ENCODE peak calls at places on chromosomes 5 and 9, in five cellular contexts. X is right lobe of liver, E is psoas muscle, Z is heart right ventricle, W is A673. I is an unnamed sample. For H3K4me1, the result is how much of the 10 kb centered on the place peaks cover.

GRCh38 chr5:170614071-170614490 is 110.3 kb downstream of the KCNIP1 start:
- DNase-seq in Z (peak), W (peak), E (no peak), X (no peak), I (no peak)

GRCh38 chr9:127557466-127557869 is 54.6 kb upstream of the STXBP1 start:
- DNase-seq in X (no peak), E (no peak), W (peak), Z (no peak), I (peak)

GRCh38 chr5:127846884-127847283 is 143.7 kb downstream of the CCDC192 start:
- DNase-seq in X (no peak), E (no peak), Z (no peak), W (no peak), I (no peak)

GRCh38 chr9:114339130-114339908 is 9.7 kb downstream of the ORM2 start:
- DNase-seq in Z (no peak), X (no peak), W (peak), E (peak), I (peak)

GRCh38 chr5:82347213-82347947 is 69.2 kb upstream of the RPS23 start:
- DNase-seq in X (no peak), E (peak), W (no peak), Z (no peak), I (peak)

GRCh38 chr5:138469540-138470321 is 4.5 kb downstream of the EGR1 start:
- DNase-seq in E (peak), Z (peak), X (no peak), W (peak), I (no peak)

GRCh38 chr5:177474845-177475562 is 1.6 kb upstream of the DBN1 start:
- DNase-seq in Z (no peak), W (no peak), E (no peak), X (no peak), I (no peak)

GRCh38 chr5:72402381-72402890 is 82.3 kb downstream of the PTCD2 start:
- DNase-seq in Z (no peak), X (no peak), W (no peak), E (no peak), I (no peak)

GRCh38 chr5:178114325-178115135 is 1.2 kb downstream of the N4BP3 start:
- DNase-seq in X (no peak), Z (no peak), W (no peak), E (no peak), I (no peak)

GRCh38 chr9:27168951-27169350 is 59.9 kb downstream of the TEK start:
- DNase-seq in Z (no peak), X (no peak), W (no peak), E (no peak), I (no peak)

GRCh38 chr9:112748041-112748440 is 2.5 kb upstream of the SNX30 start:
- DNase-seq in X (no peak), E (no peak), Z (no peak), W (no peak), I (no peak)

GRCh38 chr9:33233659-33234335 is 6.2 kb upstream of the SPINK4 start:
- DNase-seq in Z (no peak), X (no peak), E (no peak), W (peak), I (peak)

GRCh38 chr5:38715671-38716070 is 130.1 kb upstream of the OSMR start:
- DNase-seq in Z (no peak), W (no peak), X (no peak), E (no peak), I (no peak)

GRCh38 chr5:171419663-171420428 is 399 bp downstream of the FGF18 start:
- DNase-seq in W (peak), X (no peak), E (no peak), Z (no peak), I (peak)

GRCh38 chr5:171422902-171423663 is 3.6 kb downstream of the FGF18 start:
- DNase-seq in Z (peak), W (no peak), X (no peak), E (peak), I (peak)

GRCh38 chr5:171681667-171682066 is 104.0 kb upstream of the SMIM23 start:
- DNase-seq in X (no peak), Z (no peak), W (peak), E (no peak), I (no peak)

GRCh38 chr5:17219006-17219422 is 1.6 kb downstream of the BASP1 start:
- DNase-seq in W (peak), Z (no peak), E (no peak), X (no peak), I (peak)

GRCh38 chr9:130541533-130541932 is 37.8 kb upstream of the FUBP3 start:
- DNase-seq in X (no peak), W (no peak), E (no peak), Z (no peak), I (no peak)

GRCh38 chr5:139676951-139677367 is 28.8 kb downstream of the CXXC5 start:
- DNase-seq in X (no peak), W (no peak), E (no peak), Z (no peak), I (no peak)

GRCh38 chr9:116101516-116101915 is 52.1 kb upstream of the PAPPA start:
- DNase-seq in E (no peak), W (peak), Z (no peak), X (no peak), I (no peak)

GRCh38 chr9:69981686-69982450 is 61.8 kb upstream of the MAMDC2 start:
- DNase-seq in Z (no peak), E (no peak), W (peak), X (no peak), I (no peak)

GRCh38 chr5:147690595-147690994 is 91.9 kb downstream of the JAKMIP2 start:
- DNase-seq in E (no peak), X (no peak), Z (no peak), W (no peak), I (no peak)

GRCh38 chr5:8770431-8770830 is 775.4 kb downstream of the SEMA5A start:
- DNase-seq in X (no peak), Z (no peak), E (no peak), W (no peak), I (no peak)

GRCh38 chr5:72956324-72957140 is 691 bp downstream of the FCHO2 start:
- DNase-seq in X (peak), E (peak), Z (peak), W (peak), I (peak)

GRCh38 chr5:176740702-176741565 is 69.4 kb upstream of the UNC5A start:
- DNase-seq in Z (no peak), X (peak), E (no peak), W (no peak), I (no peak)

GRCh38 chr5:76524872-76525271 is 98.3 kb downstream of the F2RL2 start:
- DNase-seq in W (peak), X (no peak), E (no peak), Z (no peak), I (no peak)

GRCh38 chr5:150053231-150053626 is 33.1 kb downstream of the CSF1R start:
- DNase-seq in X (no peak), W (peak), E (no peak), Z (no peak), I (peak)

GRCh38 chr9:131627846-131628820 is 82.8 kb downstream of the PRRT1B start:
- DNase-seq in W (no peak), X (peak), Z (no peak), E (peak), I (peak)

GRCh38 chr5:178273041-178273440 is 40.4 kb upstream of the PHYKPL start:
- DNase-seq in W (no peak), E (no peak), Z (no peak), X (no peak), I (no peak)

GRCh38 chr9:96867282-96867814 is 13.0 kb upstream of the ZNF782 start:
- DNase-seq in Z (no peak), E (no peak), W (no peak), X (no peak), I (no peak)

GRCh38 chr5:39013938-39014337 is 60.3 kb downstream of the RICTOR start:
- DNase-seq in E (no peak), X (no peak), Z (no peak), W (no peak), I (no peak)

GRCh38 chr9:91775011-91775707 is 174.9 kb downstream of the ROR2 start:
- DNase-seq in W (peak), E (peak), X (peak), Z (peak), I (peak)

GRCh38 chr9:137421838-137422667 is 909 bp downstream of the EXD3 start:
- DNase-seq in Z (no peak), W (no peak), X (no peak), E (no peak), I (peak)

GRCh38 chr5:172091956-172092732 is 85.7 kb upstream of the FBXW11 start:
- DNase-seq in W (no peak), E (no peak), Z (no peak), X (peak), I (no peak)

GRCh38 chr5:173283318-173284288 is 44.6 kb downstream of the STC2 start:
- DNase-seq in E (peak), W (peak), X (peak), Z (peak), I (peak)

DNA sequence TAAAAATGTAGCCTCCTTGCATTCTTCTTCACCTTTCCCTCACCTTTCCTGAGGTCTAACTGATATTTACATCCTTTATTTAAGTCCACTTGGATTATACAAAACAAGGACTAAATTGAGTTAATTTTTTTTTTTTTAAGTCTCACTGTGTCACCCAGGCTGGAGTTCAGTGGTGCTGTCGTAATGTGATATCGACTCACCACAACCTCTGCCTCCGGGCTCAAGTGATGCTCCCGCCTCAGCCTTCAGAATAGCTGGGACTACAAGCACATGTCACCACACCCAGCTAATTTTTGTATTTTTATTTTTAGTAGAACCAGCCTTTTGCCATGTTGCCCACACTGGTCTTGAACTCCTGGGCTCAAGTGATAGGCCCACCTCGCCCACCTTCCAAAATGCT is 195.3 kb downstream of the BNC2 start:
- DNase-seq in X (no peak), E (no peak), Z (no peak), W (no peak), I (no peak)
- H3K4me1 ChIP-seq in X (under half), E (under half), Z (under half), W (under half), I (under half)

GRCh38 chr5:126480824-126481223 is 57.6 kb downstream of the GRAMD2B start:
- DNase-seq in X (no peak), W (no peak), Z (no peak), E (no peak), I (no peak)

GRCh38 chr5:126477681-126478117 is 54.5 kb downstream of the GRAMD2B start:
- DNase-seq in W (no peak), E (no peak), Z (no peak), X (no peak), I (no peak)

GRCh38 chr5:126479810-126480209 is 56.6 kb downstream of the GRAMD2B start:
- DNase-seq in E (no peak), Z (no peak), X (no peak), W (no peak), I (no peak)

GRCh38 chr5:126481243-126481642 is 58.0 kb downstream of the GRAMD2B start:
- DNase-seq in E (no peak), X (no peak), Z (no peak), W (no peak), I (no peak)

DNA sequence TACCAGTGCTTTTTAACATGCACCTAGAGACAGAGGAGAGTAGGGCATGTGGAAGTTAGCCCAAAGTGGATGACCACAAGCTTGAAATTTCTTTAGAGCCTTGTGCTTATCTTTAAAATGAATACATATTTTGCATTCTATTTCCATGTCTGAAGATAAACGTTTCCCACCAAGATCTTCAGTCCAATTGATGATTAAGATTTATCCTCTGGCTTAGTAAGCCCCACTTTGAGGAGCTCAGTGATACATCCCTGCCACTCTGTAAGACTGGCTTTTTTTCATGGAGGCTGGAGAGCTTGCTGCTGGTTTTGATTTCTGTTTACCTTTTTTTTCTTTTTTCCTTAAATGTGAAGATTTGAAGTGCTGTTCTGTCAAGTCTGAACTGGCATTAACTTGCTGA is 54.1 kb downstream of the GRAMD2B start:
- DNase-seq in E (no peak), W (no peak), Z (no peak), X (no peak), I (no peak)
- H3K27ac ChIP-seq in E (no peak), W (no peak), Z (no peak), X (no peak), I (no peak)

GRCh38 chr9:89493671-89494070 is 4.2 kb downstream of the SEMA4D start:
- DNase-seq in E (no peak), Z (no peak), W (no peak), X (no peak), I (no peak)

GRCh38 chr9:89492586-89492985 is 5.3 kb downstream of the SEMA4D start:
- DNase-seq in X (no peak), W (no peak), E (no peak), Z (no peak), I (no peak)

GRCh38 chr9:89493181-89493580 is 4.7 kb downstream of the SEMA4D start:
- DNase-seq in E (no peak), W (no peak), X (no peak), Z (no peak), I (no peak)

GRCh38 chr9:89495824-89496555 is 1.9 kb downstream of the SEMA4D start:
- DNase-seq in X (no peak), W (no peak), E (no peak), Z (no peak), I (no peak)

DNA sequence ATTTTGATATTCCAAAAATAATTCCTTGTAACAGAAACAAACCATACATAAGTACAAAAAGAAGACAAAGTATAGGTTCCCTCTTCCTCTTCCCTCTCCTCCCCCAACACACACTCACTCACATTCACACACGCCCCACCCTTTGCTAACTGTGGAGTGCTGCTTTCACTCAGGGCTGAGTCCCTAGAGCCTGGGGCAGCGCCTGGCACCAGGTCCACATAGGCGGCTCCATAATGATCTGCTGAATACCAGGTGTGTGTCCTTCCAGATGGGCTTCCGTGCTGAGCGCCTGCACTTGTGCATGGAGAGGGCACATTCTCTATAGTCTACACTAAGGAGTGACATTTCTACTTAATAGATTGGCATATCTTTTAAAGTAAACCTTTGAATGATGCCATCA is 3.7 kb downstream of the SEMA4D start:
- DNase-seq in W (no peak), E (no peak), Z (no peak), X (no peak), I (no peak)
- H3K4me1 ChIP-seq in W (under half), E (under half), Z (under half), X (under half), I (under half)

DNA sequence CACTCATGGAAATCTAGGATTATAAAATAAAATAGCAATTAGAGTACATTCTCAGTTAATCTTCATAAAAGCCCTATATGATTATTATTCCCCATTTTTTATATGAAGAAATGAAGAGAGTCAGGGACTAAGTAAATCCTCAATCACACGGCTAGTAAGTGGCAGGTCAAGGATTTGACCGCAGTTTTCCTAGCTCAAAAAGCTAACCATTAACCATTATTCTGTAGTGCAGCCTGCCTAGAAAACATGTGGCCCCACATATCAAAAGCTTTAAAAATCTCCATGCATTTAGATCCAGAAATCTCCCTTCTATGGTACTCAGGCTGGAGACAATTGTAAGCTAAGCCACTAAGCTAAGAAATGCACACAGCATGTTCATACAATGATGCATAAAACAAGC is 21.4 kb downstream of the EPB41L4A start:
- DNase-seq in Z (no peak), E (no peak), W (no peak), X (no peak), I (no peak)
- H3K27ac ChIP-seq in Z (no peak), E (no peak), W (no peak), X (no peak), I (no peak)

GRCh38 chr5:143676794-143677193 is 135.2 kb upstream of the HMHB1 start:
- DNase-seq in Z (peak), E (no peak), W (no peak), X (peak), I (no peak)
- H3K4me1 ChIP-seq in Z (under half), E (under half), W (under half), X (under half), I (under half)

DNA sequence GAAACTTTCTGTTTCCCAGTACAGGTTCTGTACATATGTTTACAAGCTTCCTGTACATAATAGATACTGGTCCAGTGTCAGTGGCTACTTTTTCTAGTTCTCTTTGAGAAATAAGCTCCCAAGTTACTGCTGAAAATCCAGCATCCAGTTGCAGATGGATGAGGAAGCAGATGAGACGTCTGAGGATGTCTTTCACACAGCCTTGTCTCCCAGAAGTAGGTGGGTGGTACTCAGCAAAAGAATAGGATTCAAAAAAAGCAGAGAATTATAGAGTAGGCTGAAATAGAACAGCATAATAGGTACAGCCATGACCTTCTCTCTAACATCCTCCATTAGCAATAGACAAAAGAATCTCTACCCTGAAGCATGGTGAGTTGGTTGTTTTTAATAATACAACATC is 77.7 kb downstream of the BRINP1 start:
- DNase-seq in E (no peak), W (no peak), Z (no peak), X (no peak), I (no peak)
- H3K27ac ChIP-seq in E (no peak), W (no peak), Z (no peak), X (no peak), I (no peak)

I was measured in SJSA1.